ENCODE peak calls at places on chromosomes 13 and 19, in four cellular contexts. X is AG08395, S is ascending aorta, Q is PC-3. Z is an unnamed sample.
A peak's percentile ranks its signal among the peaks of the same experiment; 100 is the strongest.

GRCh38 chr19:40907968-40908735 is 26.1 kb upstream of the CYP2A7 start:
- DNase-seq in X (no peak), S (no peak), Q (no peak), Z (no peak)

GRCh38 chr19:38559428-38560401 is 58.0 kb downstream of the MAP4K1 start:
- DNase-seq in X (no peak), S (no peak), Q (no peak), Z (no peak)

GRCh38 chr13:101673360-101674105 is 221.1 kb downstream of the ITGBL1 start:
- DNase-seq in X (no peak), S (no peak), Q (peak; percentile 8), Z (no peak)

GRCh38 chr19:49642488-49643035 is 553 bp downstream of the SCAF1 start:
- DNase-seq in X (no peak), S (no peak), Q (no peak), Z (peak; percentile 91)

GRCh38 chr19:18848860-18849661 is 17.3 kb downstream of the UPF1 start:
- DNase-seq in X (peak; percentile 80), S (peak; percentile 66), Q (no peak), Z (no peak)

GRCh38 chr19:5147971-5148793 is 179.3 kb downstream of the KDM4B start:
- DNase-seq in X (peak; percentile 68), S (no peak), Q (no peak), Z (no peak)

GRCh38 chr13:114089341-114089740 is 43.1 kb downstream of the RASA3 start:
- DNase-seq in X (no peak), S (no peak), Q (no peak), Z (no peak)

GRCh38 chr19:49746206-49746958 is 16.7 kb downstream of the TSKS start:
- DNase-seq in X (no peak), S (no peak), Q (peak; percentile 46), Z (no peak)

GRCh38 chr13:102779426-102780159 is 6.0 kb upstream of the TEX30 start:
- DNase-seq in X (no peak), S (no peak), Q (no peak), Z (no peak)

GRCh38 chr13:39410089-39410901 is 192.7 kb downstream of the LHFPL6 start:
- DNase-seq in X (peak; percentile 64), S (no peak), Q (no peak), Z (no peak)

GRCh38 chr13:82833928-82834327 is 1048.3 kb downstream of the SLITRK1 start:
- DNase-seq in X (no peak), S (no peak), Q (no peak), Z (no peak)

GRCh38 chr13:95050800-95051620 is 250.2 kb downstream of the ABCC4 start:
- DNase-seq in X (no peak), S (no peak), Q (no peak), Z (no peak)

GRCh38 chr13:113982296-113982661 is 8.4 kb upstream of the C13orf46 start:
- DNase-seq in X (no peak), S (no peak), Q (no peak), Z (no peak)

GRCh38 chr19:17909017-17909732 is 23.6 kb upstream of the CCDC124 start:
- DNase-seq in X (no peak), S (no peak), Q (no peak), Z (no peak)